ENCODE peak calls at places on chromosomes 7 and 10, in five cellular contexts. W, D, R, G and I are unnamed samples.
A peak's percentile ranks its signal among the peaks of the same experiment; 100 is the strongest.

GRCh38 chr10:78931333-78932083 is 137.3 kb upstream of the ZMIZ1 start:
- DNase-seq in W (peak; percentile 87), D (peak; percentile 94), R (peak; percentile 94), G (no peak), I (no peak)

GRCh38 chr7:24836084-24836483 is 78.8 kb upstream of the GSDME start:
- DNase-seq in G (peak; percentile 37), W (no peak), D (no peak), R (no peak), I (no peak)

GRCh38 chr10:66564341-66564740 is 361.5 kb upstream of the LRRTM3 start:
- DNase-seq in W (no peak), R (peak; percentile 20), D (no peak), G (no peak), I (no peak)

GRCh38 chr7:78218051-78218450 is 419.5 kb downstream of the PHTF2 start:
- DNase-seq in D (peak; percentile 44), R (no peak), W (no peak), G (no peak), I (no peak)

GRCh38 chr7:22697322-22697859 is 29.6 kb upstream of the IL6 start:
- DNase-seq in G (no peak), D (no peak), W (no peak), R (no peak), I (no peak)

GRCh38 chr10:121662945-121663917 is 65.0 kb upstream of the FGFR2 start:
- DNase-seq in R (no peak), D (no peak), W (no peak), G (peak; percentile 20), I (peak; percentile 30)

GRCh38 chr10:58475322-58476277 is 37.1 kb upstream of the BICC1 start:
- DNase-seq in W (peak; percentile 71), D (peak; percentile 75), G (no peak), R (peak; percentile 39), I (no peak)

GRCh38 chr10:91416339-91416868 is 6.3 kb downstream of the HECTD2 start:
- DNase-seq in D (no peak), G (no peak), R (no peak), W (no peak), I (no peak)

GRCh38 chr10:48468130-48468790 is 136.6 kb downstream of the ARHGAP22 start:
- DNase-seq in W (no peak), D (no peak), G (no peak), R (no peak), I (no peak)

GRCh38 chr10:87705339-87705738 is 45.7 kb downstream of the PAPSS2 start:
- DNase-seq in G (no peak), R (no peak), D (peak; percentile 65), W (no peak), I (no peak)

GRCh38 chr10:133158756-133159610 is 1.0 kb upstream of the KNDC1 start:
- DNase-seq in R (no peak), D (no peak), G (no peak), W (no peak), I (no peak)

GRCh38 chr7:134290286-134290685 is 26.4 kb downstream of the SLC35B4 start:
- DNase-seq in R (peak; percentile 9), D (peak; percentile 48), W (peak; percentile 47), G (no peak), I (no peak)

GRCh38 chr7:926061-927030 is 28.1 kb downstream of the ADAP1 start:
- DNase-seq in R (no peak), W (no peak), G (no peak), D (no peak), I (no peak)

GRCh38 chr10:34905200-34905927 is 90.3 kb upstream of the PARD3 start:
- DNase-seq in G (no peak), W (no peak), D (no peak), R (no peak), I (no peak)

GRCh38 chr7:3165681-3166580 is 122.3 kb upstream of the CARD11 start:
- DNase-seq in G (no peak), W (no peak), R (no peak), D (no peak), I (no peak)

GRCh38 chr7:142992427-142992826 is 30.3 kb upstream of the KEL start:
- DNase-seq in W (no peak), D (peak; percentile 25), G (no peak), R (no peak), I (no peak)

GRCh38 chr7:31073486-31074383 is 21.6 kb downstream of the ADCYAP1R1 start:
- DNase-seq in W (peak; percentile 14), R (no peak), D (peak; percentile 8), G (no peak), I (peak; percentile 30)

GRCh38 chr7:90761584-90761983 is 165.5 kb downstream of the CDK14 start:
- DNase-seq in D (peak; percentile 60), W (no peak), G (no peak), R (no peak), I (no peak)

GRCh38 chr10:113266152-113266551 is 286.7 kb upstream of the HABP2 start:
- DNase-seq in D (no peak), W (no peak), G (no peak), R (no peak), I (no peak)

GRCh38 chr10:29820890-29821398 is 186.2 kb upstream of the SVIL start:
- DNase-seq in D (no peak), W (no peak), G (no peak), R (no peak), I (no peak)

GRCh38 chr7:100683659-100684533 is 10.2 kb downstream of the GIGYF1 start:
- DNase-seq in W (no peak), R (no peak), G (peak; percentile 21), D (no peak), I (no peak)

GRCh38 chr10:93680414-93681047 is 21.9 kb downstream of the FRA10AC1 start:
- DNase-seq in G (peak; percentile 8), D (peak; percentile 24), R (peak; percentile 59), W (peak; percentile 28), I (no peak)

GRCh38 chr10:79431891-79432831 is 13.3 kb downstream of the ZCCHC24 start:
- DNase-seq in G (no peak), D (peak; percentile 72), R (peak; percentile 68), W (no peak), I (no peak)

GRCh38 chr10:67306588-67307205 is 380.9 kb downstream of the LRRTM3 start:
- DNase-seq in W (peak; percentile 9), D (no peak), R (peak; percentile 21), G (peak; percentile 25), I (no peak)

GRCh38 chr7:94052398-94053180 is 48.4 kb upstream of the BET1 start:
- DNase-seq in D (peak; percentile 12), W (no peak), G (no peak), R (no peak), I (no peak)

GRCh38 chr10:44628921-44629320 is 244.0 kb upstream of the CXCL12 start:
- DNase-seq in G (no peak), R (peak; percentile 89), D (peak; percentile 90), W (peak; percentile 68), I (no peak)

DNA sequence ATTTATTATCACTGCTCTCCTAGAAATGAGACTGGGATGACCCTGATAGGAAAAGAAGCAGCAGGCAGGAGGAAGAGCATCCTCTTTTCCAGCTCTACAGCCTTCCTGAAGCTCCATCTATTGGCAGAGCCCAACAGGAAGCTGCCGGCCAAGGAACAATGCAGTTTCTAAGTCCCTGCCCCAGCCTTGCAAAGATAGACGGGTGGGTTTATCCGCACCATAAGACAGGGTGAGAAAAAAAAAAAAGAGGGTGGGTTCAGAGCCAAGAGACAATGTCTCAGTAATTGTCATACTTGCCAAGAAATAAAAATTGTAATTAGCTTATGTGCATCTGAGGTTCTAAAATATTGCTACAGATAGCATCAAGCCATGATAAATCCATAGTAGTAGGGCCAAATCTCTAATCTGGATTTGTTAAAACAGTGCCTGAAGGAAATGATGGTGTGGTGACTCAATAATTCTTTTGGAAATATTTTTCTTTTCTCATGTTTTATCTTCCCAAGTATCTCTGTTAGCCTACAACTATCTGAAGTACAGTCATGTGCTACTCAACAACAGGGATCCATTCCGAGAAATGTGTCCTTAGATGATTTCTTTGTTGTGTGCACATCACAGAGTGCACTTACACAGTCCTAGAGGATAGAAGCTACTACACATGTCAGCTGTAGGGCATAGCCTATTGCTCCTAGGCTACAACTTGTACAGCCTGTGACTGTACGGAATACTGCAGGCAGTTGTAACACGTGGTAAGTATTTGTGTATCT is 242.9 kb upstream of the CXCL12 start:
- DNase-seq in R (peak; percentile 9), W (peak; percentile 38), G (no peak), D (peak; percentile 85), I (no peak)
- TF ChIP-seq CTCF in R (no peak), W (no peak), G (no peak), D (peak; percentile 39), I (no peak)

DNA sequence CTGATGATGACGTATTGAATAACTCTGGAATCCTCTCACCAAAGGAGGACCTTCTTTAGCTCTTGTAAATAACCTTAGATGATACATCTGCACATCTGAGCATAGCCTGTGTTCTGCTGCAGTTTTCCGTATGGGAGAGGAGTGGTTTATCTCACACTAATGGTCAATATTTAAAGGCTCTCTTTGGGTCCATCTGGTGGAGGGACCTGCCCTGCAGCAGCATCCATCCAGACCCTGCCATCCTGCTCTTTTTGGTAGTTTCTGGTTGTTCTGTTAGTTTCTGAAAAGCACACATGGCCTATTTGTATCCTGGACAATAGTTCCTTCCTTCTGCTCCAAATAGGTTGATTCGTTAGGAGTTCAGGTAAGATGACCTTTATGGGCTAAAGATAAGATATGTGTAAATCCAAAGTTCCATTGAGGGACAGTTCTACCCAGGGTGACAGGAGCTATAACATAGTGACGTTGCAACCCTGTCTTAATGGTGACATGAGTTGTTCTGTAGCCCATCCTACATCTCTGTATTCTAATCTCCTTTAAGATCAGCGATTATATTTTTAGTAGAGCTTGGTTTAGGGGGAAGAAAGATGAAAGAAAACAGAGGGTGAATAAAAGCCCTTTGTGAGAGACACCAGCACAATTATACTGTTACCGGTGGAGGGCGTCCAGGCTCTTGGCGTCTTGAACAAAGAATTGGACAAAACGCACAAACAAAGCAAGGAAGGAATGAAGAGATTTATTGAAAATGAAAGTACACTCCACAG is 60.0 kb upstream of the KLF14 start:
- DNase-seq in W (peak; percentile 48), R (peak; percentile 55), G (no peak), D (peak; percentile 50), I (no peak)
- TF ChIP-seq CTCF in W (peak; percentile 64), R (peak; percentile 27), G (no peak), D (peak; percentile 47), I (no peak)

DNA sequence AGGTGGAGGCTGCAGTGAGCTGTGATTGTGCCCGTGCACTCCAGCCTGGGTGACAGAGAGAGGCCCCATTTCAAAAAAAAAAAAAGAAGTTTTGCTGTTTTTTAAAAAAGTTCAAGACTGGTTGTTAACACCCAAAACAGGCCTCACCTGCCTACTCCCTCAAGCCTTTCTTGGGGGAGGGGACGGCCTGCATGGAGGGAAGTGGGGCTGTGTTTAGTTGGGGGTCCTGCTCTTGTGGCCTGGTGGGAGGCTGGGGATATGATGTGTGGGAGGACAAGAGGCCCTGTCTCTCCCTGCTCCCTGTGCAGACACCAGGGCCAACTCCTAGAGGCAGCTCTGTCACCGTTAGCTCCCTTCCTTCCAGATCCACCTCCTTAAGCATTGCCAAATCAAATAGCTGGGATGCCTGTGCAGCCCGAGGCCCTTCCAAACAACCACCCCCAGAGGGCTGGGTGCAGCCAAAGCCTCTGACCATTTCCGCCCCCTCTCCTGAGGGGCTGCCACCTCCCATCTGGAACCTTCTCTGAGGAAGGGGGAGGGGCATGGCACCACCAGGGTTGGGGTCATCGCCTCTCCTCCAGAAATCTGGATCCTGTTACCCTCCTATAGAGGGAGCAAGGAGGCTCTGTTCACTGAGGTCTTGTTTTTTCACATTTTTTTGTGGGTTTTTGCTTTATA is 32.9 kb upstream of the ANKRD2 start:
- DNase-seq in R (peak; percentile 92), W (peak; percentile 70), D (peak; percentile 92), G (no peak), I (no peak)
- TF ChIP-seq CTCF in R (peak; percentile 45), W (peak; percentile 56), D (peak; percentile 58), G (no peak), I (no peak)

DNA sequence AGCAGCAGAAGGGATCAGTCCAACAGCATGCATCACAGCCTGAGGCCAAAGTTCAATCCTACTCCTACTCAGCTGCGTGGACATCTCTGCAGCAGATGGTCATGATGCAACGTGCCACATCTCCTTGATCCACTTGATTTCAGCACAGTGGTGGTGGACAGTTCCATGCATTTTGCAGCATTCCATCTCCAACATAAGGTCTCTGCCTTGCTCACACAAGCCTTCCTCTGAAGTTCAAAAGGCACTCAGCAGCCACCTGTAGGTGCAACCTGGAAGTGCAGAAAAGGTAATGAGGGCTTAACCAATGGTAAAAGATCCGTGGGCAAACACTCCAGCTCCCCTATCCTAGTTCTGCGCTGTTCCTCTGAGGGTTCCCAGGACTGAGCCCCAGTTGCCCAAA is 57.5 kb upstream of the CHCHD3 start:
- DNase-seq in D (peak; percentile 30), G (no peak), W (peak; percentile 52), R (peak; percentile 51), I (peak; percentile 6)
- TF ChIP-seq CTCF in D (peak; percentile 28), G (no peak), W (peak; percentile 68), R (no peak), I (no peak)